ENCODE peak calls at places on chromosomes 5 and 9, in seven cellular contexts. V is H9, E is neuronal stem cell, P is IMR-90, N is H1, M is mesenchymal stem cell, R is mesendoderm. Z is an unnamed sample.

GRCh38 chr9:28079677-28080076 is 506.4 kb upstream of the C9orf72 start:
- DNase-seq in P (no peak), R (no peak), V (no peak), M (no peak), N (no peak), E (no peak), Z (no peak)

GRCh38 chr9:84140535-84141101 is 160.0 kb downstream of the RMI1 start:
- DNase-seq in R (peak; percentile 14), E (peak; percentile 42), V (peak; percentile 63), P (peak; percentile 18), M (peak; percentile 43), N (peak; percentile 76), Z (no peak)

GRCh38 chr5:172451771-172452197 is 2.5 kb downstream of the SH3PXD2B start:
- DNase-seq in E (no peak), M (peak; percentile 92), R (peak; percentile 91), P (peak; percentile 90), N (no peak), V (peak; percentile 35), Z (peak; percentile 98)

GRCh38 chr5:154486427-154486866 is 8.4 kb upstream of the HAND1 start:
- DNase-seq in N (no peak), E (no peak), M (no peak), R (no peak), P (no peak), V (peak; percentile 45), Z (no peak)

GRCh38 chr5:21784487-21784886 is 1068.7 kb downstream of the CDH12 start:
- DNase-seq in V (no peak), R (no peak), M (no peak), E (no peak), P (no peak), N (no peak), Z (no peak)

GRCh38 chr5:133295520-133295919 is 243.7 kb downstream of the HSPA4 start:
- DNase-seq in V (no peak), N (no peak), R (no peak), P (no peak), M (no peak), E (no peak), Z (no peak)

GRCh38 chr9:70466976-70467551 is 52.6 kb upstream of the KLF9 start:
- DNase-seq in V (no peak), E (no peak), R (no peak), P (peak; percentile 92), M (peak; percentile 79), N (no peak), Z (no peak)

GRCh38 chr5:137190031-137190430 is 309.1 kb downstream of the SPOCK1 start:
- DNase-seq in N (no peak), R (no peak), M (no peak), V (no peak), E (no peak), P (no peak), Z (no peak)

GRCh38 chr5:124132843-124133242 is 613.6 kb downstream of the ZNF608 start:
- DNase-seq in V (no peak), P (no peak), N (no peak), E (no peak), R (no peak), M (peak; percentile 4), Z (peak; percentile 58)

GRCh38 chr9:72489986-72490385 is 31.4 kb upstream of the TMC1 start:
- DNase-seq in R (no peak), N (no peak), V (no peak), M (no peak), E (no peak), P (no peak), Z (no peak)

GRCh38 chr5:167642779-167643517 is 648.5 kb upstream of the WWC1 start:
- DNase-seq in E (no peak), V (no peak), N (no peak), R (no peak), P (peak; percentile 92), M (peak; percentile 94), Z (peak; percentile 19)

GRCh38 chr5:26833596-26833995 is 204.8 kb downstream of the CDH9 start:
- DNase-seq in P (no peak), N (no peak), M (peak; percentile 3), R (no peak), V (no peak), E (no peak), Z (no peak)

GRCh38 chr9:68631811-68632210 is 73.2 kb upstream of the PIP5K1B start:
- DNase-seq in N (no peak), V (no peak), E (no peak), R (no peak), M (no peak), P (no peak), Z (no peak)

GRCh38 chr5:137137013-137137632 is 362.0 kb downstream of the SPOCK1 start:
- DNase-seq in N (no peak), M (no peak), E (no peak), P (no peak), V (peak; percentile 14), R (peak; percentile 38), Z (no peak)

GRCh38 chr9:137502008-137502913 is 43.1 kb upstream of the NSMF start:
- DNase-seq in P (no peak), M (no peak), R (peak; percentile 36), V (peak; percentile 64), E (no peak), N (no peak), Z (peak; percentile 79)

GRCh38 chr5:96924016-96924443 is 11.8 kb upstream of the LNPEP start:
- DNase-seq in E (no peak), N (no peak), V (no peak), P (no peak), M (no peak), R (no peak), Z (peak; percentile 69)

GRCh38 chr9:134407123-134407779 is 81.0 kb downstream of the RXRA start:
- DNase-seq in E (peak; percentile 37), N (no peak), P (peak; percentile 90), V (peak; percentile 77), M (peak; percentile 94), R (peak; percentile 79), Z (peak; percentile 88)

GRCh38 chr9:86487222-86487841 is 133.1 kb upstream of the TUT7 start:
- DNase-seq in E (peak; percentile 47), M (peak; percentile 60), R (peak; percentile 67), N (no peak), V (no peak), P (peak; percentile 76), Z (peak; percentile 79)

GRCh38 chr9:135523521-135524129 is 2.4 kb downstream of the LCN1 start:
- DNase-seq in M (no peak), V (no peak), R (no peak), P (no peak), N (no peak), E (no peak), Z (no peak)

GRCh38 chr9:128774804-128775203 is 3.1 kb upstream of the ZER1 start:
- DNase-seq in V (no peak), M (no peak), R (no peak), P (no peak), N (no peak), E (no peak), Z (no peak)

GRCh38 chr9:134734270-134734669 is 92.7 kb downstream of the COL5A1 start:
- DNase-seq in M (peak; percentile 85), E (no peak), P (peak; percentile 62), N (no peak), R (no peak), V (no peak), Z (peak; percentile 7)

GRCh38 chr5:5886812-5887486 is 464.5 kb downstream of the ICE1 start:
- DNase-seq in E (peak; percentile 15), M (no peak), N (peak; percentile 89), V (peak; percentile 79), R (peak; percentile 23), P (no peak), Z (no peak)

GRCh38 chr5:95958308-95959014 is 3.2 kb downstream of the ELL2 start:
- DNase-seq in R (peak; percentile 46), E (no peak), P (peak; percentile 54), V (no peak), M (peak; percentile 46), N (no peak), Z (peak; percentile 53)

GRCh38 chr5:14322437-14323187 is 179.5 kb downstream of the TRIO start:
- DNase-seq in E (no peak), M (no peak), N (no peak), R (peak; percentile 52), V (no peak), P (no peak), Z (peak; percentile 30)

GRCh38 chr5:93246093-93246855 is 334.7 kb downstream of the NR2F1-AS1 start:
- DNase-seq in R (peak; percentile 62), E (peak; percentile 82), P (peak; percentile 47), V (no peak), N (no peak), M (peak; percentile 81), Z (no peak)

GRCh38 chr9:109329274-109330258 is 8.7 kb upstream of the EPB41L4B start:
- DNase-seq in V (peak; percentile 45), M (no peak), P (peak; percentile 58), E (no peak), N (no peak), R (peak; percentile 25), Z (no peak)

GRCh38 chr9:82598254-82599039 is 464.5 kb downstream of the RASEF start:
- DNase-seq in R (no peak), M (peak; percentile 41), P (peak; percentile 12), N (no peak), E (no peak), V (no peak), Z (no peak)
- H3K18ac ChIP-seq in R (no peak overlapping the region), M (no peak overlapping the region), P (peak overlapping the region; percentile 84), N (no peak overlapping the region), E (no peak overlapping the region), V (no peak overlapping the region), Z (no peak overlapping the region)

GRCh38 chr5:61732376-61732775 is 400.3 kb downstream of the ZSWIM6 start:
- DNase-seq in M (no peak), N (no peak), E (no peak), V (no peak), P (no peak), R (peak; percentile 8), Z (no peak)
- H2BK5ac ChIP-seq in M (no peak overlapping the region), N (no peak overlapping the region), E (no peak overlapping the region), V (no peak overlapping the region), P (no peak overlapping the region), R (no peak overlapping the region), Z (no peak overlapping the region)

DNA sequence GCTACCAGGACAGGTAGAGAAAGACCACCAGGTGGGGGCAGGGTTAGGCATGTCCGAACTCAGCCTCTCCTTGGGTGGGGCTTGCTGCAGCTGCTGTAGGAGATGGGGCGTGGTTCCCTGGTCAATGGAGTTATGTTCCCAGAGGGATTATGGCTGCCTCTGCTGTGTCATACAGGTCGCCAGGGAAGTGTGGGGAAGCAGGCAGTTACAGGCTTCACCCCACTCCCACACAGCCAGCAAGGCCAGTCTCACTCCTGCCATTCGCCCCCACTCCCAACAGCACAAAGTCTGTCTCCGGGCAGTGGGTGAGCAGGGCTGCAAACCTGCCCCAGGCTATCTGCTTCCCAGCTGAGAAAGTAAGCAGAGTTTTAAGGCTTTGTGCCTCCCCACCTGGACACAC is 20.0 kb upstream of the CEP72 start:
- DNase-seq in V (no peak), R (no peak), M (no peak), N (no peak), P (no peak), E (no peak), Z (no peak)
- H3K18ac ChIP-seq in V (peak overlapping the region; percentile 57), R (no peak overlapping the region), M (no peak overlapping the region), N (no peak overlapping the region), P (no peak overlapping the region), E (peak overlapping the region; percentile 39), Z (no peak overlapping the region)

DNA sequence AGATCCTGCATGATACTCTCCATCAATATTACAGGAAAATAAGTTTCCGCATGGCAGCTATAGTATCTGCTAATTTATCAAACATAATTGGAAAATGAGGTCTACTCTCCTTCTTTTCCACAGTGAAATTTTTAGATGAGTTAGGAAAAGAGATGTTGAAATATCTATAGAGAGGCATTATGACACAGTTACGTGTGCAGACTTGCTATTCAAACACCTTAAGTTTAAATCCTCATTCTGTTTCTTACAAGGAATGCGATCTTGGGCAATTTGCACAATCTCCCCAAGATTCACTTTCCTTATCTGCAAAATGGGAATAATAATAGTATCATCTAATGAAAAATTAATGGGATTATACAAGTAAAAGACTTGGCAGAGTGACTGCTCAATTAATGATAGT is 91.7 kb upstream of the SLCO6A1 start:
- DNase-seq in P (no peak), E (no peak), M (no peak), R (no peak), V (no peak), N (no peak), Z (no peak)
- H2BK5ac ChIP-seq in P (no peak overlapping the region), E (no peak overlapping the region), M (no peak overlapping the region), R (no peak overlapping the region), V (no peak overlapping the region), N (no peak overlapping the region), Z (no peak overlapping the region)